ENCODE peak calls at places on chromosomes 11 and 22, in five cellular contexts. One of them, this sample, is unnamed.

GRCh38 chr22:24514241-24515024 is 19.3 kb downstream of the UPB1 start:
- DNase-seq in heart right ventricle: no peak
- DNase-seq in IMR-90: no peak
- DNase-seq in left lung: no peak
- DNase-seq in Caco-2: peak; percentile 85
- DNase-seq in this sample: no peak

GRCh38 chr11:60169264-60169915 is 13.5 kb downstream of the MS4A6A start:
- DNase-seq in heart right ventricle: no peak
- DNase-seq in IMR-90: no peak
- DNase-seq in left lung: no peak
- DNase-seq in Caco-2: no peak
- DNase-seq in this sample: peak; percentile 75

GRCh38 chr11:95108671-95109551 is 19.3 kb downstream of the ENDOD1 start:
- DNase-seq in heart right ventricle: no peak
- DNase-seq in IMR-90: peak; percentile 14
- DNase-seq in left lung: no peak
- DNase-seq in Caco-2: no peak
- DNase-seq in this sample: no peak

GRCh38 chr11:86978247-86978646 is 23.1 kb upstream of the FZD4 start:
- DNase-seq in heart right ventricle: no peak
- DNase-seq in IMR-90: no peak
- DNase-seq in left lung: no peak
- DNase-seq in Caco-2: no peak
- DNase-seq in this sample: no peak

GRCh38 chr22:18110194-18110943 is at the start of gene TUBA8:
- DNase-seq in heart right ventricle: peak; percentile 59
- DNase-seq in IMR-90: peak; percentile 16
- DNase-seq in left lung: no peak
- DNase-seq in Caco-2: no peak
- DNase-seq in this sample: no peak

GRCh38 chr22:17578129-17578754 is 14.9 kb downstream of the SLC25A18 start:
- DNase-seq in heart right ventricle: peak; percentile 49
- DNase-seq in IMR-90: peak; percentile 36
- DNase-seq in left lung: no peak
- DNase-seq in Caco-2: no peak
- DNase-seq in this sample: no peak

GRCh38 chr11:110837535-110838127 is 125.4 kb upstream of the ARHGAP20 start:
- DNase-seq in heart right ventricle: no peak
- DNase-seq in IMR-90: no peak
- DNase-seq in left lung: no peak
- DNase-seq in Caco-2: no peak
- DNase-seq in this sample: no peak

GRCh38 chr11:7019500-7020182 is 505 bp downstream of the ZNF214 start:
- DNase-seq in heart right ventricle: peak; percentile 21
- DNase-seq in IMR-90: peak; percentile 20
- DNase-seq in left lung: peak; percentile 84
- DNase-seq in Caco-2: no peak
- DNase-seq in this sample: no peak

GRCh38 chr11:111934301-111934700 is 2.8 kb upstream of the DIXDC1 start:
- DNase-seq in heart right ventricle: no peak
- DNase-seq in IMR-90: no peak
- DNase-seq in left lung: no peak
- DNase-seq in Caco-2: no peak
- DNase-seq in this sample: no peak

GRCh38 chr11:32918427-32918826 is 25.8 kb downstream of the QSER1 start:
- DNase-seq in heart right ventricle: no peak
- DNase-seq in IMR-90: peak; percentile 6
- DNase-seq in left lung: no peak
- DNase-seq in Caco-2: no peak
- DNase-seq in this sample: no peak

GRCh38 chr22:35430897-35431322 is 31.0 kb downstream of the MCM5 start:
- DNase-seq in heart right ventricle: peak; percentile 90
- DNase-seq in IMR-90: peak; percentile 96
- DNase-seq in left lung: peak; percentile 93
- DNase-seq in Caco-2: peak; percentile 73
- DNase-seq in this sample: no peak

DNA sequence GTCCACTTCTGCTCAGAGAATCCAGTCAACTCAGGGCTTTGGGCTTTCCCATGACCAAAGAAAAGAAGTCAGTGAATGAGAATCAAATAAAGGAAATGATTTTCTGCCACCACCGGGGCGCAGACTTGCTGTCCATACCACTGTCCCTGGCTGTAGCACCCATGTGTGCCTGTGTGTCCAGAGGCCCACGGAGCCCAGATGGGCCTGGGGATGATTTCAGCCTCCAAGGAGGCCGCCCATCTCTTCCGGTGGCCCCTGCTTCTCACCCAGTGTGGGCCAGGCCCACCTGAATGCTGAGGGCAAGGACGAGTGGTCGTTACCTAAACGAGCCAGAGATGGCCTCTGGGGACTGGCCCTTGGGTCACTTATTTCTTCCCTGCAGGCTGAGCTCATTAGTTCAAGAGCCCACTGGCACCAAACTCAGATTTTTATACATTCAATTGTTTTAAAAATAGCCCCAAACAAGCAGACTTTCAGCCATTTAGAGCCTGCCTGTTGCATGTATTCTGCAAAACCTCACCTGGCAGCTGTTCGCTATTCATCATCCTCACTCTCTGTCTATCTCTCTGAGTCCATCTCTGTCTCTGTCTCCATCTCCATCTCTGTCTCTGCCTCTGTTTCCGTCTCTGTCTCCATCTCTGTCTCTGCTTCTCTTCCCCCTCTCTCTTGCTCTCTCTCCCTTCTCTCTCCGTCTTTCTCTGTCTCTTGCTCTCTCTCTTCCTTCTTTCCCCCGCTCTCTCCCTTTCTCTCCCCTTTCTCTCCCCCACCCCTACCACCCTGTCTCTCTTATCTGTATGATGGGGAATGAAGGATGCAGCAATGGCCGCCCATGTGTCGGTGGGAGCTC is 24.2 kb downstream of the KRTAP5-5 start:
- DNase-seq in heart right ventricle: no peak
- DNase-seq in IMR-90: no peak
- DNase-seq in left lung: no peak
- DNase-seq in Caco-2: peak; percentile 46
- DNase-seq in this sample: no peak
- H3K4me3 ChIP-seq in heart right ventricle: no peak overlapping the region
- H3K4me3 ChIP-seq in IMR-90: no peak overlapping the region
- H3K4me3 ChIP-seq in left lung: no peak overlapping the region
- H3K4me3 ChIP-seq in Caco-2: no peak overlapping the region
- H3K4me3 ChIP-seq in this sample: no peak overlapping the region

DNA sequence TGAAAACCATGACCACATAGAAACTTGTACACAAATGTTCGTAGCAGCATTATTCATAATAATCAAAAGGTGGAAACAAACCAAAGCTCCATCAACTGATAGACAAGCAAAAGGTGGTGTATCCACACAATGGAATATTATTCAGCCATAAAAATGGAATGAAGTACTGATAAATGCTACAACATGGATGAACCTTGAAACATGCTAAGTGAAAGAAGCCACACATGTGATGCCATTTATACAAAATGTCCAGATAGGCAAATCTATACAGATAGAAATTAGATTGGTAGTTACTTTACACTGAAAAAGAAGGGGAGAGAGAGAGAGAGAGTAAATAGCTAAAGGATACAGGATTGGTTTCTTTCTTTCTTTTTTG is 27.7 kb downstream of the MAPK1 start:
- DNase-seq in heart right ventricle: no peak
- DNase-seq in IMR-90: no peak
- DNase-seq in left lung: no peak
- DNase-seq in Caco-2: no peak
- DNase-seq in this sample: no peak
- H3K4me3 ChIP-seq in heart right ventricle: no peak overlapping the region
- H3K4me3 ChIP-seq in IMR-90: no peak overlapping the region
- H3K4me3 ChIP-seq in left lung: no peak overlapping the region
- H3K4me3 ChIP-seq in Caco-2: no peak overlapping the region
- H3K4me3 ChIP-seq in this sample: no peak overlapping the region

DNA sequence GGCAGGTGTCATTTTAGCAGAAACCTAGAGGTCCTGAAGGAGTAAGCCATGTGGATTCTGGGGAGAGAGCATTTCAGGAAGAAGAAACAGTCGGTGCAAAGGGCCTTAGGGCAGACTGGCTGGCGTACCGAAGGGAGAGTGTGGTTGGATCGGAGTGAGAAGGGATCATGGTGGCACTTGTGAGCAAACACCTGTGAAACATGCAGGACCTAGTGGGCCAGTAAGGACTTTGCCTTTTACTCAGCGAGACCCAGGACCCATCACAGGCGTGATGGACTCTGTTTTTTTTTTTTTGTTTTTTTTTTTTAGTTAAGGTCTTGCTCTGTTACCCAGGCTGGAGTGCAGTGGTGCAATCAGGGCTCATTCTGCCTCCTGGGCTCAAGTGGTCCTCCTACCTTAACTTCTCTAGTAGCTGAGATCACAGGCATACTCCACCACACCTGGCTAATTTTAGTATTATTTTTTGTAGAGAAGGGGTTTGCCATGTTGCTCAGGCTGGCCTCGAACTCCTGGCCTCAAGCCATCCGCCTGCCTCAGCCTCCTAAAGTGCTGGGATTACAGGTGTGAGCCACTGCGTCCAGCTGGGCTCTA is 3.5 kb upstream of the TSGA10IP start:
- DNase-seq in heart right ventricle: no peak
- DNase-seq in IMR-90: no peak
- DNase-seq in left lung: peak; percentile 14
- DNase-seq in Caco-2: no peak
- DNase-seq in this sample: no peak
- H3K4me3 ChIP-seq in heart right ventricle: no peak overlapping the region
- H3K4me3 ChIP-seq in IMR-90: no peak overlapping the region
- H3K4me3 ChIP-seq in left lung: no peak overlapping the region
- H3K4me3 ChIP-seq in Caco-2: no peak overlapping the region
- H3K4me3 ChIP-seq in this sample: no peak overlapping the region

DNA sequence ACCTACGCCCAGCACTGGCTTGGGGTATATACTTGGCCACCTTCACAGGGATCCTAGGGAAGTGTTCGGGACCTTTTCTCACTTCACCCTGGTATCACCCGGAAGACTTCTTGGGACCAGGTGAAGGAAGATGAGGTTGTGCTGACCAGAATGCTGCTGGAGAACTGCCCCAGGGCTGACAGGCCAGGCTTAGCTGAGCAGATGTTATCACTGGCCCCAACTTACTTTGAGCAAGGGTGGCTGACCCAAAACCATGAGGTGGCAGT is 4.5 kb downstream of the FTH1 start:
- DNase-seq in heart right ventricle: no peak
- DNase-seq in IMR-90: peak; percentile 54
- DNase-seq in left lung: no peak
- DNase-seq in Caco-2: peak; percentile 48
- DNase-seq in this sample: no peak
- H3K4me3 ChIP-seq in heart right ventricle: no peak overlapping the region
- H3K4me3 ChIP-seq in IMR-90: no peak overlapping the region
- H3K4me3 ChIP-seq in left lung: no peak overlapping the region
- H3K4me3 ChIP-seq in Caco-2: no peak overlapping the region
- H3K4me3 ChIP-seq in this sample: no peak overlapping the region

DNA sequence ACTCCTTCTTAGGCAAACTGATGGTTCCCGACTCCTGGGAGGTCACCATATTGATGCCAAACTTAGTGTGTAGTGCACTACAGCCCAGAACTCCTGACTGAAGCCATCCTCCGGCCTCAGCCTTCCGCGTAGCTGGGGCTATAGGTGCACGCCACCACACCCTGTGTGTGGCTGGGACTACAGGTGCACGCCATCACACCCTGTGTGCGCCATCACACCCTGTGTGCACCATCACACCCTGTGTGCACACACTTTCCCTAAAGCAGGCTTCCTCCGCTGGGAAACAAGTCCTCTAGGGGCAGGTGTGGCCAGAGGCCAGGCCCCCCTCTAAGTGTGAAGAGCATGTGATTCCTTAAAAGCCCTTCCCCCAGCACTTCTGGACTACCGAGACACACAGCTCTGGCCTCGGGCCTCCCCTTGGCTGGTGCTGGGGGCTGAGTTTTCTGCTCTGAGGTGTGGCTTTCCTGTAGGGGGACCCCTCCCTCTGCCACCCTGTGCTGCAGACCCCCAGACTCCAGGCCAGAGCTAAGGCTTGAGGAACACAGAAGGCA is 81.7 kb downstream of the BCR start:
- DNase-seq in heart right ventricle: no peak
- DNase-seq in IMR-90: no peak
- DNase-seq in left lung: no peak
- DNase-seq in Caco-2: no peak
- DNase-seq in this sample: no peak
- H3K4me3 ChIP-seq in heart right ventricle: no peak overlapping the region
- H3K4me3 ChIP-seq in IMR-90: no peak overlapping the region
- H3K4me3 ChIP-seq in left lung: no peak overlapping the region
- H3K4me3 ChIP-seq in Caco-2: no peak overlapping the region
- H3K4me3 ChIP-seq in this sample: no peak overlapping the region

GRCh38 chr11:1893581-1894359 is 2.1 kb upstream of the PRR33 start:
- DNase-seq in heart right ventricle: no peak
- DNase-seq in IMR-90: peak; percentile 12
- DNase-seq in left lung: peak; percentile 31
- DNase-seq in Caco-2: no peak
- DNase-seq in this sample: peak; percentile 23
- H3K4me3 ChIP-seq in heart right ventricle: no peak overlapping the region
- H3K4me3 ChIP-seq in IMR-90: no peak overlapping the region
- H3K4me3 ChIP-seq in left lung: no peak overlapping the region
- H3K4me3 ChIP-seq in Caco-2: no peak overlapping the region
- H3K4me3 ChIP-seq in this sample: no peak overlapping the region

GRCh38 chr11:73663604-73664495 is 17.5 kb downstream of the PLEKHB1 start:
- DNase-seq in heart right ventricle: no peak
- DNase-seq in IMR-90: no peak
- DNase-seq in left lung: no peak
- DNase-seq in Caco-2: no peak
- DNase-seq in this sample: no peak

GRCh38 chr11:73659961-73660360 is 13.6 kb downstream of the PLEKHB1 start:
- DNase-seq in heart right ventricle: no peak
- DNase-seq in IMR-90: no peak
- DNase-seq in left lung: no peak
- DNase-seq in Caco-2: no peak
- DNase-seq in this sample: no peak

GRCh38 chr11:73662445-73663157 is 16.2 kb downstream of the PLEKHB1 start:
- DNase-seq in heart right ventricle: no peak
- DNase-seq in IMR-90: peak; percentile 47
- DNase-seq in left lung: no peak
- DNase-seq in Caco-2: no peak
- DNase-seq in this sample: no peak

GRCh38 chr11:73660497-73661034 is 14.2 kb downstream of the PLEKHB1 start:
- DNase-seq in heart right ventricle: no peak
- DNase-seq in IMR-90: no peak
- DNase-seq in left lung: no peak
- DNase-seq in Caco-2: no peak
- DNase-seq in this sample: no peak

GRCh38 chr11:73661035-73661628 is 14.8 kb downstream of the PLEKHB1 start:
- DNase-seq in heart right ventricle: peak; percentile 94
- DNase-seq in IMR-90: peak; percentile 77
- DNase-seq in left lung: peak; percentile 98
- DNase-seq in Caco-2: peak; percentile 70
- DNase-seq in this sample: no peak
- H3K4me3 ChIP-seq in heart right ventricle: peak overlapping the region; percentile 48
- H3K4me3 ChIP-seq in IMR-90: peak overlapping the region; percentile 25
- H3K4me3 ChIP-seq in left lung: peak overlapping the region; percentile 10
- H3K4me3 ChIP-seq in Caco-2: no peak overlapping the region
- H3K4me3 ChIP-seq in this sample: no peak overlapping the region

GRCh38 chr11:116930177-116930576 is 92.8 kb upstream of the APOA1 start:
- DNase-seq in heart right ventricle: no peak
- DNase-seq in IMR-90: peak; percentile 40
- DNase-seq in left lung: no peak
- DNase-seq in Caco-2: no peak
- DNase-seq in this sample: no peak
- H3K4me3 ChIP-seq in heart right ventricle: peak overlapping the region; percentile 33
- H3K4me3 ChIP-seq in IMR-90: no peak overlapping the region
- H3K4me3 ChIP-seq in left lung: no peak overlapping the region
- H3K4me3 ChIP-seq in Caco-2: no peak overlapping the region
- H3K4me3 ChIP-seq in this sample: no peak overlapping the region